ENCODE peak calls at places on chromosomes 6 and 20, in six cellular contexts. One of them, this sample, is unnamed.

GRCh38 chr6:72643214-72643613 is 21.4 kb downstream of the KCNQ5 start:
- DNase-seq in T-helper 1 cell: no peak
- DNase-seq in stimulated activated CD4-positive, alpha-beta T cell treated with anti-CD3 and anti-CD28 coated beads, Interleukin-15, amount 100 ng/mL, for 1 hour: no peak
- DNase-seq in activated CD4-positive, CD25-positive, alpha-beta regulatory T cell treated with anti-CD3 and anti-CD28 coated beads, Interleukin-2, amount 50 U/mL, for 16 hours: no peak
- DNase-seq in SJSA1: no peak
- DNase-seq in tibial nerve: no peak
- DNase-seq in this sample: no peak

GRCh38 chr6:142842423-142843261 is 102.3 kb downstream of the HIVEP2 start:
- DNase-seq in SJSA1: no peak
- DNase-seq in T-helper 1 cell: peak
- DNase-seq in tibial nerve: no peak
- DNase-seq in stimulated activated CD4-positive, alpha-beta T cell treated with anti-CD3 and anti-CD28 coated beads, Interleukin-15, amount 100 ng/mL, for 1 hour: no peak
- DNase-seq in activated CD4-positive, CD25-positive, alpha-beta regulatory T cell treated with anti-CD3 and anti-CD28 coated beads, Interleukin-2, amount 50 U/mL, for 16 hours: no peak
- DNase-seq in this sample: no peak

GRCh38 chr20:32344835-32345506 is 13.2 kb upstream of the ASXL1 start:
- DNase-seq in tibial nerve: no peak
- DNase-seq in SJSA1: no peak
- DNase-seq in stimulated activated CD4-positive, alpha-beta T cell treated with anti-CD3 and anti-CD28 coated beads, Interleukin-15, amount 100 ng/mL, for 1 hour: no peak
- DNase-seq in activated CD4-positive, CD25-positive, alpha-beta regulatory T cell treated with anti-CD3 and anti-CD28 coated beads, Interleukin-2, amount 50 U/mL, for 16 hours: no peak
- DNase-seq in T-helper 1 cell: no peak
- DNase-seq in this sample: no peak

GRCh38 chr20:18728165-18728866 is 85.3 kb upstream of the SCP2D1 start:
- DNase-seq in SJSA1: no peak
- DNase-seq in T-helper 1 cell: no peak
- DNase-seq in activated CD4-positive, CD25-positive, alpha-beta regulatory T cell treated with anti-CD3 and anti-CD28 coated beads, Interleukin-2, amount 50 U/mL, for 16 hours: no peak
- DNase-seq in stimulated activated CD4-positive, alpha-beta T cell treated with anti-CD3 and anti-CD28 coated beads, Interleukin-15, amount 100 ng/mL, for 1 hour: no peak
- DNase-seq in tibial nerve: no peak
- DNase-seq in this sample: no peak

GRCh38 chr20:57048027-57048869 is 218.2 kb downstream of the BMP7 start:
- DNase-seq in SJSA1: no peak
- DNase-seq in T-helper 1 cell: no peak
- DNase-seq in activated CD4-positive, CD25-positive, alpha-beta regulatory T cell treated with anti-CD3 and anti-CD28 coated beads, Interleukin-2, amount 50 U/mL, for 16 hours: no peak
- DNase-seq in stimulated activated CD4-positive, alpha-beta T cell treated with anti-CD3 and anti-CD28 coated beads, Interleukin-15, amount 100 ng/mL, for 1 hour: no peak
- DNase-seq in tibial nerve: no peak
- DNase-seq in this sample: peak

GRCh38 chr20:11901127-11901526 is 16.6 kb upstream of the BTBD3 start:
- DNase-seq in stimulated activated CD4-positive, alpha-beta T cell treated with anti-CD3 and anti-CD28 coated beads, Interleukin-15, amount 100 ng/mL, for 1 hour: no peak
- DNase-seq in SJSA1: peak
- DNase-seq in T-helper 1 cell: no peak
- DNase-seq in tibial nerve: no peak
- DNase-seq in activated CD4-positive, CD25-positive, alpha-beta regulatory T cell treated with anti-CD3 and anti-CD28 coated beads, Interleukin-2, amount 50 U/mL, for 16 hours: no peak
- DNase-seq in this sample: no peak

GRCh38 chr6:16419636-16420331 is 181.4 kb downstream of the GMPR start:
- DNase-seq in T-helper 1 cell: no peak
- DNase-seq in tibial nerve: no peak
- DNase-seq in stimulated activated CD4-positive, alpha-beta T cell treated with anti-CD3 and anti-CD28 coated beads, Interleukin-15, amount 100 ng/mL, for 1 hour: no peak
- DNase-seq in SJSA1: no peak
- DNase-seq in activated CD4-positive, CD25-positive, alpha-beta regulatory T cell treated with anti-CD3 and anti-CD28 coated beads, Interleukin-2, amount 50 U/mL, for 16 hours: no peak
- DNase-seq in this sample: no peak

GRCh38 chr6:50135968-50136367 is 86.2 kb upstream of the DEFB112 start:
- DNase-seq in SJSA1: no peak
- DNase-seq in T-helper 1 cell: no peak
- DNase-seq in stimulated activated CD4-positive, alpha-beta T cell treated with anti-CD3 and anti-CD28 coated beads, Interleukin-15, amount 100 ng/mL, for 1 hour: no peak
- DNase-seq in tibial nerve: no peak
- DNase-seq in activated CD4-positive, CD25-positive, alpha-beta regulatory T cell treated with anti-CD3 and anti-CD28 coated beads, Interleukin-2, amount 50 U/mL, for 16 hours: no peak
- DNase-seq in this sample: no peak

GRCh38 chr6:157184202-157185015 is 138.9 kb downstream of the TMEM242 start:
- DNase-seq in stimulated activated CD4-positive, alpha-beta T cell treated with anti-CD3 and anti-CD28 coated beads, Interleukin-15, amount 100 ng/mL, for 1 hour: peak
- DNase-seq in activated CD4-positive, CD25-positive, alpha-beta regulatory T cell treated with anti-CD3 and anti-CD28 coated beads, Interleukin-2, amount 50 U/mL, for 16 hours: peak
- DNase-seq in T-helper 1 cell: peak
- DNase-seq in tibial nerve: peak
- DNase-seq in SJSA1: peak
- DNase-seq in this sample: peak

GRCh38 chr6:78910611-78911134 is 43.3 kb downstream of the IRAK1BP1 start:
- DNase-seq in activated CD4-positive, CD25-positive, alpha-beta regulatory T cell treated with anti-CD3 and anti-CD28 coated beads, Interleukin-2, amount 50 U/mL, for 16 hours: no peak
- DNase-seq in stimulated activated CD4-positive, alpha-beta T cell treated with anti-CD3 and anti-CD28 coated beads, Interleukin-15, amount 100 ng/mL, for 1 hour: no peak
- DNase-seq in T-helper 1 cell: no peak
- DNase-seq in SJSA1: no peak
- DNase-seq in tibial nerve: no peak
- DNase-seq in this sample: no peak

GRCh38 chr6:56660374-56660730 is 17.7 kb upstream of the DST start:
- DNase-seq in SJSA1: no peak
- DNase-seq in T-helper 1 cell: no peak
- DNase-seq in tibial nerve: no peak
- DNase-seq in stimulated activated CD4-positive, alpha-beta T cell treated with anti-CD3 and anti-CD28 coated beads, Interleukin-15, amount 100 ng/mL, for 1 hour: no peak
- DNase-seq in activated CD4-positive, CD25-positive, alpha-beta regulatory T cell treated with anti-CD3 and anti-CD28 coated beads, Interleukin-2, amount 50 U/mL, for 16 hours: no peak
- DNase-seq in this sample: no peak

GRCh38 chr6:5401845-5402738 is 140.8 kb downstream of the FARS2 start:
- DNase-seq in SJSA1: no peak
- DNase-seq in T-helper 1 cell: no peak
- DNase-seq in tibial nerve: no peak
- DNase-seq in activated CD4-positive, CD25-positive, alpha-beta regulatory T cell treated with anti-CD3 and anti-CD28 coated beads, Interleukin-2, amount 50 U/mL, for 16 hours: no peak
- DNase-seq in stimulated activated CD4-positive, alpha-beta T cell treated with anti-CD3 and anti-CD28 coated beads, Interleukin-15, amount 100 ng/mL, for 1 hour: no peak
- DNase-seq in this sample: no peak

GRCh38 chr20:3313681-3314080 is 74.7 kb upstream of the SLC4A11 start:
- DNase-seq in T-helper 1 cell: no peak
- DNase-seq in stimulated activated CD4-positive, alpha-beta T cell treated with anti-CD3 and anti-CD28 coated beads, Interleukin-15, amount 100 ng/mL, for 1 hour: no peak
- DNase-seq in SJSA1: no peak
- DNase-seq in activated CD4-positive, CD25-positive, alpha-beta regulatory T cell treated with anti-CD3 and anti-CD28 coated beads, Interleukin-2, amount 50 U/mL, for 16 hours: no peak
- DNase-seq in tibial nerve: no peak
- DNase-seq in this sample: no peak

GRCh38 chr20:36574278-36575065 is 1.1 kb downstream of the TGIF2 start:
- DNase-seq in SJSA1: peak
- DNase-seq in stimulated activated CD4-positive, alpha-beta T cell treated with anti-CD3 and anti-CD28 coated beads, Interleukin-15, amount 100 ng/mL, for 1 hour: peak
- DNase-seq in tibial nerve: no peak
- DNase-seq in activated CD4-positive, CD25-positive, alpha-beta regulatory T cell treated with anti-CD3 and anti-CD28 coated beads, Interleukin-2, amount 50 U/mL, for 16 hours: no peak
- DNase-seq in T-helper 1 cell: peak
- DNase-seq in this sample: peak

GRCh38 chr6:108995296-108995695 is 99.3 kb downstream of the SESN1 start:
- DNase-seq in activated CD4-positive, CD25-positive, alpha-beta regulatory T cell treated with anti-CD3 and anti-CD28 coated beads, Interleukin-2, amount 50 U/mL, for 16 hours: no peak
- DNase-seq in tibial nerve: no peak
- DNase-seq in stimulated activated CD4-positive, alpha-beta T cell treated with anti-CD3 and anti-CD28 coated beads, Interleukin-15, amount 100 ng/mL, for 1 hour: no peak
- DNase-seq in SJSA1: no peak
- DNase-seq in T-helper 1 cell: no peak
- DNase-seq in this sample: no peak

GRCh38 chr6:14664616-14665315 is 547.2 kb downstream of the CD83 start:
- DNase-seq in stimulated activated CD4-positive, alpha-beta T cell treated with anti-CD3 and anti-CD28 coated beads, Interleukin-15, amount 100 ng/mL, for 1 hour: no peak
- DNase-seq in tibial nerve: no peak
- DNase-seq in SJSA1: peak
- DNase-seq in activated CD4-positive, CD25-positive, alpha-beta regulatory T cell treated with anti-CD3 and anti-CD28 coated beads, Interleukin-2, amount 50 U/mL, for 16 hours: no peak
- DNase-seq in T-helper 1 cell: no peak
- DNase-seq in this sample: no peak

GRCh38 chr6:119299694-119300093 is 49.9 kb downstream of the MAN1A1 start:
- DNase-seq in activated CD4-positive, CD25-positive, alpha-beta regulatory T cell treated with anti-CD3 and anti-CD28 coated beads, Interleukin-2, amount 50 U/mL, for 16 hours: no peak
- DNase-seq in stimulated activated CD4-positive, alpha-beta T cell treated with anti-CD3 and anti-CD28 coated beads, Interleukin-15, amount 100 ng/mL, for 1 hour: no peak
- DNase-seq in SJSA1: no peak
- DNase-seq in T-helper 1 cell: no peak
- DNase-seq in tibial nerve: no peak
- DNase-seq in this sample: no peak

GRCh38 chr6:39338406-39338805 is 15.9 kb upstream of the KCNK16 start:
- DNase-seq in T-helper 1 cell: no peak
- DNase-seq in tibial nerve: no peak
- DNase-seq in SJSA1: no peak
- DNase-seq in stimulated activated CD4-positive, alpha-beta T cell treated with anti-CD3 and anti-CD28 coated beads, Interleukin-15, amount 100 ng/mL, for 1 hour: no peak
- DNase-seq in activated CD4-positive, CD25-positive, alpha-beta regulatory T cell treated with anti-CD3 and anti-CD28 coated beads, Interleukin-2, amount 50 U/mL, for 16 hours: no peak
- DNase-seq in this sample: no peak

GRCh38 chr6:133964052-133964451 is 11.0 kb downstream of the TBPL1 start:
- DNase-seq in activated CD4-positive, CD25-positive, alpha-beta regulatory T cell treated with anti-CD3 and anti-CD28 coated beads, Interleukin-2, amount 50 U/mL, for 16 hours: no peak
- DNase-seq in tibial nerve: no peak
- DNase-seq in stimulated activated CD4-positive, alpha-beta T cell treated with anti-CD3 and anti-CD28 coated beads, Interleukin-15, amount 100 ng/mL, for 1 hour: no peak
- DNase-seq in T-helper 1 cell: no peak
- DNase-seq in SJSA1: no peak
- DNase-seq in this sample: no peak

GRCh38 chr6:167469655-167470054 is 144.8 kb downstream of the TTLL2 start:
- DNase-seq in tibial nerve: no peak
- DNase-seq in T-helper 1 cell: no peak
- DNase-seq in activated CD4-positive, CD25-positive, alpha-beta regulatory T cell treated with anti-CD3 and anti-CD28 coated beads, Interleukin-2, amount 50 U/mL, for 16 hours: no peak
- DNase-seq in stimulated activated CD4-positive, alpha-beta T cell treated with anti-CD3 and anti-CD28 coated beads, Interleukin-15, amount 100 ng/mL, for 1 hour: no peak
- DNase-seq in SJSA1: no peak
- DNase-seq in this sample: no peak

GRCh38 chr20:51934301-51935002 is 132.1 kb upstream of the SALL4 start:
- DNase-seq in T-helper 1 cell: no peak
- DNase-seq in stimulated activated CD4-positive, alpha-beta T cell treated with anti-CD3 and anti-CD28 coated beads, Interleukin-15, amount 100 ng/mL, for 1 hour: no peak
- DNase-seq in SJSA1: no peak
- DNase-seq in activated CD4-positive, CD25-positive, alpha-beta regulatory T cell treated with anti-CD3 and anti-CD28 coated beads, Interleukin-2, amount 50 U/mL, for 16 hours: no peak
- DNase-seq in tibial nerve: no peak
- DNase-seq in this sample: no peak

This sample was measured in 8988T.